ENCODE peak calls at places on chromosomes 7 and 10, in eight cellular contexts. H is stomach, Z is right atrium auricular region, A is endodermal cell, F is HepG2, U is endothelial cell of umbilical vein, L is neural progenitor cell, Y is uterus. T is an unnamed sample.

GRCh38 chr7:28956608-28957063 is 1.5 kb downstream of the TRIL start:
- DNase-seq in H (peak; percentile 74), Z (no peak), A (peak; percentile 95), F (peak; percentile 48), U (peak; percentile 61), L (peak; percentile 88), Y (peak; percentile 47), T (peak; percentile 73)

GRCh38 chr7:2720024-2720423 is 32.0 kb downstream of the AMZ1 start:
- DNase-seq in H (no peak), Z (no peak), A (no peak), F (no peak), U (no peak), L (no peak), Y (no peak), T (no peak)

GRCh38 chr10:30893208-30893607 is 138.5 kb downstream of the ZNF438 start:
- DNase-seq in H (no peak), Z (no peak), A (no peak), F (no peak), U (peak; percentile 64), L (no peak), Y (no peak), T (no peak)

GRCh38 chr7:150975536-150976285 is 2.4 kb downstream of the KCNH2 start:
- DNase-seq in H (no peak), Z (no peak), A (no peak), F (no peak), U (no peak), L (no peak), Y (no peak), T (no peak)

GRCh38 chr7:127239814-127240213 is 12.9 kb downstream of the GRM8 start:
- DNase-seq in H (no peak), Z (no peak), A (peak; percentile 73), F (no peak), U (no peak), L (peak; percentile 36), Y (no peak), T (no peak)

GRCh38 chr10:4249841-4250496 is 465.0 kb upstream of the KLF6 start:
- DNase-seq in H (no peak), Z (no peak), A (no peak), F (no peak), U (no peak), L (no peak), Y (no peak), T (no peak)

GRCh38 chr7:5758753-5759330 is 22.6 kb downstream of the RNF216 start:
- DNase-seq in H (no peak), Z (no peak), A (no peak), F (no peak), U (no peak), L (no peak), Y (no peak), T (no peak)

GRCh38 chr7:75776295-75776971 is 4.4 kb upstream of the CCL26 start:
- DNase-seq in H (no peak), Z (no peak), A (no peak), F (no peak), U (no peak), L (no peak), Y (no peak), T (no peak)

GRCh38 chr10:105328441-105328840 is 687.4 kb downstream of the SORCS3 start:
- DNase-seq in H (no peak), Z (no peak), A (no peak), F (no peak), U (no peak), L (no peak), Y (no peak), T (no peak)

GRCh38 chr10:100996678-100997363 is 2.8 kb upstream of the LZTS2 start:
- DNase-seq in H (peak; percentile 49), Z (no peak), A (peak; percentile 92), F (no peak), U (no peak), L (peak; percentile 80), Y (no peak), T (peak; percentile 48)

GRCh38 chr10:127163632-127164031 is 32.8 kb downstream of the INSYN2A start:
- DNase-seq in H (no peak), Z (no peak), A (no peak), F (no peak), U (no peak), L (no peak), Y (no peak), T (no peak)

GRCh38 chr7:17010637-17011300 is 129.0 kb upstream of the AGR3 start:
- DNase-seq in H (no peak), Z (no peak), A (no peak), F (no peak), U (no peak), L (no peak), Y (no peak), T (no peak)

GRCh38 chr7:110253083-110253482 is 837.8 kb upstream of the LRRN3 start:
- DNase-seq in H (no peak), Z (no peak), A (no peak), F (no peak), U (no peak), L (no peak), Y (no peak), T (no peak)

GRCh38 chr7:85114342-85114741 is 72.5 kb downstream of the SEMA3D start:
- DNase-seq in H (no peak), Z (no peak), A (no peak), F (no peak), U (no peak), L (no peak), Y (no peak), T (no peak)

GRCh38 chr7:136136906-136137305 is 159.7 kb upstream of the MTPN start:
- DNase-seq in H (no peak), Z (no peak), A (no peak), F (no peak), U (no peak), L (peak; percentile 17), Y (no peak), T (no peak)

GRCh38 chr7:28921822-28922221 is 36.3 kb downstream of the TRIL start:
- DNase-seq in H (peak; percentile 52), Z (no peak), A (peak; percentile 66), F (peak; percentile 69), U (peak; percentile 67), L (peak; percentile 80), Y (peak; percentile 48), T (no peak)

GRCh38 chr7:23490357-23491131 is 20.3 kb upstream of the IGF2BP3 start:
- DNase-seq in H (no peak), Z (no peak), A (no peak), F (no peak), U (peak; percentile 48), L (no peak), Y (no peak), T (peak; percentile 42)

GRCh38 chr7:138770904-138771303 is 26.9 kb upstream of the TMEM213 start:
- DNase-seq in H (no peak), Z (no peak), A (no peak), F (peak; percentile 38), U (no peak), L (no peak), Y (no peak), T (no peak)

GRCh38 chr7:141430426-141431142 is 120.6 kb upstream of the AGK start:
- DNase-seq in H (no peak), Z (no peak), A (peak; percentile 77), F (no peak), U (no peak), L (peak; percentile 31), Y (no peak), T (no peak)

GRCh38 chr10:103153302-103153759 is 39.7 kb downstream of the NT5C2 start:
- DNase-seq in H (no peak), Z (no peak), A (no peak), F (peak; percentile 51), U (peak; percentile 59), L (peak; percentile 38), Y (peak; percentile 40), T (no peak)

GRCh38 chr7:106978425-106979386 is 65.8 kb upstream of the PRKAR2B start:
- DNase-seq in H (no peak), Z (no peak), A (no peak), F (no peak), U (no peak), L (no peak), Y (no peak), T (no peak)
- TF ChIP-seq CTCF in H (no peak), Z (peak; percentile 24), A (peak; percentile 33), F (no peak), U (no peak), L (peak; percentile 19), Y (peak; percentile 34), T (peak; percentile 21)

GRCh38 chr10:96987842-96988175 is 155.7 kb downstream of the LCOR start:
- DNase-seq in H (no peak), Z (no peak), A (no peak), F (no peak), U (no peak), L (no peak), Y (no peak), T (no peak)
- H3K4me1 ChIP-seq in H (peaks cover 6% of the 10 kb centered on the region), Z (no peaks in the 10 kb centered on the region), A (no peaks in the 10 kb centered on the region), F (no peaks in the 10 kb centered on the region), U (no peaks in the 10 kb centered on the region), L (peaks cover 32% of the 10 kb centered on the region), Y (no peaks in the 10 kb centered on the region), T (peaks cover 4% of the 10 kb centered on the region)

GRCh38 chr7:158781976-158782637 is 47.2 kb downstream of the ESYT2 start:
- DNase-seq in H (no peak), Z (no peak), A (no peak), F (no peak), U (no peak), L (no peak), Y (no peak), T (no peak)

GRCh38 chr7:158784270-158784669 is 45.0 kb downstream of the ESYT2 start:
- DNase-seq in H (no peak), Z (no peak), A (no peak), F (no peak), U (no peak), L (no peak), Y (no peak), T (no peak)

GRCh38 chr7:158783595-158783994 is 45.7 kb downstream of the ESYT2 start:
- DNase-seq in H (no peak), Z (no peak), A (no peak), F (no peak), U (no peak), L (no peak), Y (no peak), T (no peak)

GRCh38 chr7:158781217-158781975 is 47.9 kb downstream of the ESYT2 start:
- DNase-seq in H (no peak), Z (no peak), A (no peak), F (no peak), U (no peak), L (no peak), Y (no peak), T (no peak)

GRCh38 chr7:158782638-158783490 is 46.4 kb downstream of the ESYT2 start:
- DNase-seq in H (no peak), Z (peak; percentile 76), A (peak; percentile 71), F (peak; percentile 15), U (peak; percentile 80), L (peak; percentile 9), Y (peak; percentile 65), T (peak; percentile 85)
- TF ChIP-seq CTCF in H (peak; percentile 12), Z (peak; percentile 69), A (peak; percentile 61), F (peak; percentile 53), U (peak; percentile 53), L (no peak), Y (peak; percentile 23), T (peak; percentile 73)

DNA sequence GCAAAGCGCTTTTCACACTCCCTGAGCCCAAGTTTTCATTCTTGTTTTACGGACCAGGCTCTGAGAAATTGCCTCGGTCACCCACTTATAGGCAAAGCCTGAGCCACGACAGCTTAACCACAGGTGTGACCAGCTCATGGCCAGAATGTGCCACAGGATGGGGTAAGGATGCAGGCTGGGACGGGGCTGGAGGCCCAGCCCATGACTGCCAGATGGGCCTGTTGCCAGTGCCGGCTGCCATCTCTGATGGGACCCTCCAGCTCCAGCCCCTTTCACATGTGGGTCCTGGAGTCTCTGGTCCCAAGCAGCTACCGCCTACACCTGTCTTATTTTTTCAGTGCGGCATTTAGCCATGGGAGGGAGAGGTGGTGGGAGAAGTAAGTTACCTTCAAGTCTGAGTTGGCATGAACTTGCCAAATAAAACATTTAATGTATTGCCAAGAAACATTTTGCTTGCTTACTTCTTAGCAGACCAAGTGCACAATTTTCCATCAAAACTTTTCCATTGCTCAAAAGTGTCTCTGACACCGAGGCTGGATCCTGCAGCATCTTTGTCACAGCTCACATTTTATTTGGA is 142.7 kb downstream of the GRK5 start:
- DNase-seq in H (no peak), Z (no peak), A (no peak), F (no peak), U (no peak), L (no peak), Y (no peak), T (no peak)
- H3K4me1 ChIP-seq in H (peaks cover 33% of the 10 kb centered on the region), Z (peaks cover 66% of the 10 kb centered on the region), A (no peaks in the 10 kb centered on the region), F (no peaks in the 10 kb centered on the region), U (no peaks in the 10 kb centered on the region), L (peaks cover 10% of the 10 kb centered on the region), Y (peaks cover 11% of the 10 kb centered on the region), T (peaks cover 70% of the 10 kb centered on the region)